ENCODE peak calls at places on chromosomes 1 and 21, in nine cellular contexts. One of them, this sample, is unnamed.

GRCh38 chr1:226604846-226605572 is 56.4 kb downstream of the STUM start:
- DNase-seq in stimulated activated CD8-positive, alpha-beta memory T cell treated with anti-CD3 and anti-CD28 coated beads, Interleukin-4, amount 100 ng/mL, for 1 hour: no peak
- DNase-seq in CD8-positive, alpha-beta T cell: no peak
- DNase-seq in amniotic stem cell: no peak
- DNase-seq in SHP77: no peak
- DNase-seq in osteoblast: peak
- DNase-seq in GM04503: no peak
- DNase-seq in EL: no peak
- DNase-seq in mucosa of gallbladder: no peak
- DNase-seq in this sample: no peak

GRCh38 chr1:87140831-87141540 is 187.7 kb upstream of the LMO4 start:
- DNase-seq in SHP77: no peak
- DNase-seq in EL: peak
- DNase-seq in amniotic stem cell: no peak
- DNase-seq in stimulated activated CD8-positive, alpha-beta memory T cell treated with anti-CD3 and anti-CD28 coated beads, Interleukin-4, amount 100 ng/mL, for 1 hour: no peak
- DNase-seq in CD8-positive, alpha-beta T cell: no peak
- DNase-seq in GM04503: no peak
- DNase-seq in osteoblast: peak
- DNase-seq in mucosa of gallbladder: no peak
- DNase-seq in this sample: no peak

GRCh38 chr1:78472251-78472620 is 18.5 kb upstream of the PTGFR start:
- DNase-seq in EL: no peak
- DNase-seq in SHP77: no peak
- DNase-seq in amniotic stem cell: no peak
- DNase-seq in CD8-positive, alpha-beta T cell: no peak
- DNase-seq in stimulated activated CD8-positive, alpha-beta memory T cell treated with anti-CD3 and anti-CD28 coated beads, Interleukin-4, amount 100 ng/mL, for 1 hour: no peak
- DNase-seq in mucosa of gallbladder: no peak
- DNase-seq in osteoblast: no peak
- DNase-seq in GM04503: no peak
- DNase-seq in this sample: no peak

GRCh38 chr1:1213153-1213918 is 617 bp downstream of the TNFRSF4 start:
- DNase-seq in CD8-positive, alpha-beta T cell: peak
- DNase-seq in EL: no peak
- DNase-seq in SHP77: no peak
- DNase-seq in GM04503: no peak
- DNase-seq in amniotic stem cell: no peak
- DNase-seq in mucosa of gallbladder: no peak
- DNase-seq in stimulated activated CD8-positive, alpha-beta memory T cell treated with anti-CD3 and anti-CD28 coated beads, Interleukin-4, amount 100 ng/mL, for 1 hour: no peak
- DNase-seq in osteoblast: peak
- DNase-seq in this sample: no peak

GRCh38 chr1:5509664-5510452 is 482.4 kb downstream of the NPHP4 start:
- DNase-seq in SHP77: peak
- DNase-seq in CD8-positive, alpha-beta T cell: peak
- DNase-seq in stimulated activated CD8-positive, alpha-beta memory T cell treated with anti-CD3 and anti-CD28 coated beads, Interleukin-4, amount 100 ng/mL, for 1 hour: peak
- DNase-seq in mucosa of gallbladder: peak
- DNase-seq in GM04503: no peak
- DNase-seq in EL: peak
- DNase-seq in osteoblast: peak
- DNase-seq in amniotic stem cell: no peak
- DNase-seq in this sample: peak

GRCh38 chr1:42429623-42430022 is 26.2 kb downstream of the ZMYND12 start:
- DNase-seq in EL: peak
- DNase-seq in mucosa of gallbladder: no peak
- DNase-seq in stimulated activated CD8-positive, alpha-beta memory T cell treated with anti-CD3 and anti-CD28 coated beads, Interleukin-4, amount 100 ng/mL, for 1 hour: no peak
- DNase-seq in SHP77: no peak
- DNase-seq in CD8-positive, alpha-beta T cell: no peak
- DNase-seq in GM04503: peak
- DNase-seq in amniotic stem cell: no peak
- DNase-seq in osteoblast: no peak
- DNase-seq in this sample: no peak

GRCh38 chr1:205294175-205294913 is 27.2 kb downstream of the NUAK2 start:
- DNase-seq in osteoblast: peak
- DNase-seq in amniotic stem cell: peak
- DNase-seq in mucosa of gallbladder: peak
- DNase-seq in EL: peak
- DNase-seq in GM04503: peak
- DNase-seq in SHP77: no peak
- DNase-seq in CD8-positive, alpha-beta T cell: no peak
- DNase-seq in stimulated activated CD8-positive, alpha-beta memory T cell treated with anti-CD3 and anti-CD28 coated beads, Interleukin-4, amount 100 ng/mL, for 1 hour: no peak
- DNase-seq in this sample: no peak

GRCh38 chr1:50959303-50959912 is 659 bp downstream of the FAF1 start:
- DNase-seq in EL: peak
- DNase-seq in mucosa of gallbladder: peak
- DNase-seq in osteoblast: peak
- DNase-seq in GM04503: no peak
- DNase-seq in amniotic stem cell: no peak
- DNase-seq in SHP77: peak
- DNase-seq in stimulated activated CD8-positive, alpha-beta memory T cell treated with anti-CD3 and anti-CD28 coated beads, Interleukin-4, amount 100 ng/mL, for 1 hour: no peak
- DNase-seq in CD8-positive, alpha-beta T cell: no peak
- DNase-seq in this sample: no peak

GRCh38 chr1:111505641-111506119 is 2.2 kb upstream of the ADORA3 start:
- DNase-seq in mucosa of gallbladder: no peak
- DNase-seq in stimulated activated CD8-positive, alpha-beta memory T cell treated with anti-CD3 and anti-CD28 coated beads, Interleukin-4, amount 100 ng/mL, for 1 hour: no peak
- DNase-seq in SHP77: no peak
- DNase-seq in CD8-positive, alpha-beta T cell: no peak
- DNase-seq in EL: no peak
- DNase-seq in osteoblast: no peak
- DNase-seq in GM04503: no peak
- DNase-seq in amniotic stem cell: no peak
- DNase-seq in this sample: no peak

GRCh38 chr1:207025144-207025880 is 7.2 kb downstream of the C1orf116 start:
- DNase-seq in SHP77: no peak
- DNase-seq in stimulated activated CD8-positive, alpha-beta memory T cell treated with anti-CD3 and anti-CD28 coated beads, Interleukin-4, amount 100 ng/mL, for 1 hour: no peak
- DNase-seq in amniotic stem cell: no peak
- DNase-seq in EL: peak
- DNase-seq in osteoblast: peak
- DNase-seq in CD8-positive, alpha-beta T cell: no peak
- DNase-seq in GM04503: no peak
- DNase-seq in mucosa of gallbladder: no peak
- DNase-seq in this sample: no peak

GRCh38 chr1:53330819-53331218 is 2.9 kb upstream of the LRP8 start:
- DNase-seq in stimulated activated CD8-positive, alpha-beta memory T cell treated with anti-CD3 and anti-CD28 coated beads, Interleukin-4, amount 100 ng/mL, for 1 hour: no peak
- DNase-seq in amniotic stem cell: no peak
- DNase-seq in osteoblast: no peak
- DNase-seq in mucosa of gallbladder: no peak
- DNase-seq in SHP77: no peak
- DNase-seq in CD8-positive, alpha-beta T cell: no peak
- DNase-seq in EL: no peak
- DNase-seq in GM04503: no peak
- DNase-seq in this sample: no peak

GRCh38 chr1:53896673-53897229 is 2.8 kb downstream of the DIO1 start:
- DNase-seq in EL: peak
- DNase-seq in mucosa of gallbladder: peak
- DNase-seq in stimulated activated CD8-positive, alpha-beta memory T cell treated with anti-CD3 and anti-CD28 coated beads, Interleukin-4, amount 100 ng/mL, for 1 hour: no peak
- DNase-seq in SHP77: no peak
- DNase-seq in GM04503: peak
- DNase-seq in CD8-positive, alpha-beta T cell: no peak
- DNase-seq in amniotic stem cell: peak
- DNase-seq in osteoblast: peak
- DNase-seq in this sample: no peak

GRCh38 chr1:211830055-211830329 is 571 bp downstream of the LPGAT1 start:
- DNase-seq in osteoblast: no peak
- DNase-seq in mucosa of gallbladder: no peak
- DNase-seq in EL: peak
- DNase-seq in stimulated activated CD8-positive, alpha-beta memory T cell treated with anti-CD3 and anti-CD28 coated beads, Interleukin-4, amount 100 ng/mL, for 1 hour: no peak
- DNase-seq in CD8-positive, alpha-beta T cell: peak
- DNase-seq in GM04503: no peak
- DNase-seq in SHP77: no peak
- DNase-seq in amniotic stem cell: no peak
- DNase-seq in this sample: no peak

GRCh38 chr1:115266729-115267421 is 71.2 kb downstream of the NGF start:
- DNase-seq in stimulated activated CD8-positive, alpha-beta memory T cell treated with anti-CD3 and anti-CD28 coated beads, Interleukin-4, amount 100 ng/mL, for 1 hour: no peak
- DNase-seq in EL: no peak
- DNase-seq in amniotic stem cell: no peak
- DNase-seq in GM04503: no peak
- DNase-seq in mucosa of gallbladder: no peak
- DNase-seq in CD8-positive, alpha-beta T cell: no peak
- DNase-seq in osteoblast: no peak
- DNase-seq in SHP77: no peak
- DNase-seq in this sample: no peak

GRCh38 chr1:179047637-179048002 is 21.9 kb downstream of the FAM20B start:
- DNase-seq in mucosa of gallbladder: no peak
- DNase-seq in SHP77: no peak
- DNase-seq in GM04503: no peak
- DNase-seq in CD8-positive, alpha-beta T cell: no peak
- DNase-seq in osteoblast: no peak
- DNase-seq in EL: no peak
- DNase-seq in stimulated activated CD8-positive, alpha-beta memory T cell treated with anti-CD3 and anti-CD28 coated beads, Interleukin-4, amount 100 ng/mL, for 1 hour: no peak
- DNase-seq in amniotic stem cell: no peak
- DNase-seq in this sample: no peak

GRCh38 chr1:68723791-68724190 is 226.9 kb upstream of the DEPDC1 start:
- DNase-seq in osteoblast: no peak
- DNase-seq in GM04503: no peak
- DNase-seq in EL: no peak
- DNase-seq in stimulated activated CD8-positive, alpha-beta memory T cell treated with anti-CD3 and anti-CD28 coated beads, Interleukin-4, amount 100 ng/mL, for 1 hour: no peak
- DNase-seq in CD8-positive, alpha-beta T cell: no peak
- DNase-seq in SHP77: no peak
- DNase-seq in amniotic stem cell: no peak
- DNase-seq in mucosa of gallbladder: no peak
- DNase-seq in this sample: no peak

GRCh38 chr1:183090386-183091006 is 67.3 kb downstream of the LAMC1 start:
- DNase-seq in stimulated activated CD8-positive, alpha-beta memory T cell treated with anti-CD3 and anti-CD28 coated beads, Interleukin-4, amount 100 ng/mL, for 1 hour: no peak
- DNase-seq in EL: no peak
- DNase-seq in CD8-positive, alpha-beta T cell: no peak
- DNase-seq in GM04503: no peak
- DNase-seq in amniotic stem cell: no peak
- DNase-seq in SHP77: peak
- DNase-seq in osteoblast: no peak
- DNase-seq in mucosa of gallbladder: peak
- DNase-seq in this sample: no peak

GRCh38 chr1:7258622-7259135 is 473.4 kb downstream of the CAMTA1 start:
- DNase-seq in GM04503: no peak
- DNase-seq in amniotic stem cell: no peak
- DNase-seq in SHP77: no peak
- DNase-seq in osteoblast: no peak
- DNase-seq in CD8-positive, alpha-beta T cell: no peak
- DNase-seq in EL: no peak
- DNase-seq in stimulated activated CD8-positive, alpha-beta memory T cell treated with anti-CD3 and anti-CD28 coated beads, Interleukin-4, amount 100 ng/mL, for 1 hour: no peak
- DNase-seq in mucosa of gallbladder: no peak
- DNase-seq in this sample: no peak

GRCh38 chr1:56797079-56797685 is 22.0 kb downstream of the FYB2 start:
- DNase-seq in osteoblast: no peak
- DNase-seq in stimulated activated CD8-positive, alpha-beta memory T cell treated with anti-CD3 and anti-CD28 coated beads, Interleukin-4, amount 100 ng/mL, for 1 hour: no peak
- DNase-seq in CD8-positive, alpha-beta T cell: no peak
- DNase-seq in SHP77: peak
- DNase-seq in GM04503: no peak
- DNase-seq in EL: no peak
- DNase-seq in amniotic stem cell: no peak
- DNase-seq in mucosa of gallbladder: peak
- DNase-seq in this sample: no peak

GRCh38 chr1:27614048-27614624 is 10.2 kb upstream of the AHDC1 start:
- DNase-seq in mucosa of gallbladder: no peak
- DNase-seq in EL: no peak
- DNase-seq in CD8-positive, alpha-beta T cell: no peak
- DNase-seq in osteoblast: peak
- DNase-seq in GM04503: no peak
- DNase-seq in amniotic stem cell: no peak
- DNase-seq in stimulated activated CD8-positive, alpha-beta memory T cell treated with anti-CD3 and anti-CD28 coated beads, Interleukin-4, amount 100 ng/mL, for 1 hour: no peak
- DNase-seq in SHP77: no peak
- DNase-seq in this sample: no peak

GRCh38 chr21:35882791-35883240 is 177.5 kb downstream of the SETD4 start:
- DNase-seq in mucosa of gallbladder: no peak
- DNase-seq in EL: peak
- DNase-seq in GM04503: no peak
- DNase-seq in amniotic stem cell: no peak
- DNase-seq in CD8-positive, alpha-beta T cell: no peak
- DNase-seq in stimulated activated CD8-positive, alpha-beta memory T cell treated with anti-CD3 and anti-CD28 coated beads, Interleukin-4, amount 100 ng/mL, for 1 hour: no peak
- DNase-seq in osteoblast: no peak
- DNase-seq in SHP77: no peak
- DNase-seq in this sample: no peak

GRCh38 chr1:4263699-4264098 is 363.6 kb upstream of the C1orf174 start:
- DNase-seq in osteoblast: no peak
- DNase-seq in GM04503: no peak
- DNase-seq in CD8-positive, alpha-beta T cell: no peak
- DNase-seq in mucosa of gallbladder: no peak
- DNase-seq in SHP77: no peak
- DNase-seq in amniotic stem cell: no peak
- DNase-seq in stimulated activated CD8-positive, alpha-beta memory T cell treated with anti-CD3 and anti-CD28 coated beads, Interleukin-4, amount 100 ng/mL, for 1 hour: no peak
- DNase-seq in EL: no peak
- DNase-seq in this sample: no peak

GRCh38 chr1:23343246-23344110 is 606 bp downstream of the HNRNPR start:
- DNase-seq in CD8-positive, alpha-beta T cell: peak
- DNase-seq in osteoblast: peak
- DNase-seq in GM04503: peak
- DNase-seq in mucosa of gallbladder: no peak
- DNase-seq in amniotic stem cell: peak
- DNase-seq in EL: peak
- DNase-seq in stimulated activated CD8-positive, alpha-beta memory T cell treated with anti-CD3 and anti-CD28 coated beads, Interleukin-4, amount 100 ng/mL, for 1 hour: no peak
- DNase-seq in SHP77: peak
- DNase-seq in this sample: peak

GRCh38 chr1:37676281-37677243 is 15.8 kb upstream of the CDCA8 start:
- DNase-seq in mucosa of gallbladder: peak
- DNase-seq in amniotic stem cell: no peak
- DNase-seq in CD8-positive, alpha-beta T cell: no peak
- DNase-seq in SHP77: no peak
- DNase-seq in stimulated activated CD8-positive, alpha-beta memory T cell treated with anti-CD3 and anti-CD28 coated beads, Interleukin-4, amount 100 ng/mL, for 1 hour: no peak
- DNase-seq in GM04503: no peak
- DNase-seq in EL: no peak
- DNase-seq in osteoblast: no peak
- DNase-seq in this sample: no peak

GRCh38 chr21:28018741-28019669 is 973.7 kb downstream of the LTN1 start:
- DNase-seq in mucosa of gallbladder: no peak
- DNase-seq in stimulated activated CD8-positive, alpha-beta memory T cell treated with anti-CD3 and anti-CD28 coated beads, Interleukin-4, amount 100 ng/mL, for 1 hour: no peak
- DNase-seq in CD8-positive, alpha-beta T cell: no peak
- DNase-seq in GM04503: no peak
- DNase-seq in osteoblast: peak
- DNase-seq in EL: peak
- DNase-seq in SHP77: peak
- DNase-seq in amniotic stem cell: no peak
- DNase-seq in this sample: no peak

GRCh38 chr1:24392982-24393645 is 20.5 kb downstream of the STPG1 start:
- DNase-seq in amniotic stem cell: no peak
- DNase-seq in stimulated activated CD8-positive, alpha-beta memory T cell treated with anti-CD3 and anti-CD28 coated beads, Interleukin-4, amount 100 ng/mL, for 1 hour: no peak
- DNase-seq in mucosa of gallbladder: no peak
- DNase-seq in EL: no peak
- DNase-seq in SHP77: no peak
- DNase-seq in osteoblast: no peak
- DNase-seq in CD8-positive, alpha-beta T cell: no peak
- DNase-seq in GM04503: no peak
- DNase-seq in this sample: no peak

GRCh38 chr21:34814529-34814951 is 145.7 kb downstream of the CLIC6 start:
- DNase-seq in osteoblast: no peak
- DNase-seq in EL: no peak
- DNase-seq in CD8-positive, alpha-beta T cell: no peak
- DNase-seq in SHP77: no peak
- DNase-seq in mucosa of gallbladder: no peak
- DNase-seq in amniotic stem cell: no peak
- DNase-seq in GM04503: no peak
- DNase-seq in stimulated activated CD8-positive, alpha-beta memory T cell treated with anti-CD3 and anti-CD28 coated beads, Interleukin-4, amount 100 ng/mL, for 1 hour: no peak
- DNase-seq in this sample: no peak

This sample was measured in activated T-helper 1 cell treated with anti-CD3 and anti-CD28 coated beads, Interleukin-2, amount 50 U/mL, for 16 hours.